ENCODE peak calls at places on chromosomes 6 and 20, in nine cellular contexts. E is cerebellum; T is memory B cell; K is foreskin melanocyte; I is colonic mucosa; B is fibroblast of mammary gland; X is stimulated activated CD4-positive, alpha-beta T cell treated with anti-CD3 and anti-CD28 coated beads, Interleukin-15, amount 100 ng/mL, for 1 hour; R is PC-3; L is mucosa of descending colon. Y is an unnamed sample.

GRCh38 chr20:3158968-3159431 is 665 bp downstream of the FASTKD5 start:
- DNase-seq in E (no peak), T (no peak), K (no peak), I (no peak), B (peak; percentile 17), X (no peak), R (no peak), L (no peak), Y (no peak)

GRCh38 chr20:50110141-50111047 is 2.6 kb downstream of the UBE2V1 start:
- DNase-seq in E (no peak), T (no peak), K (no peak), I (peak; percentile 58), B (peak; percentile 33), X (no peak), R (peak; percentile 91), L (no peak), Y (no peak)

GRCh38 chr20:48621256-48622078 is 206.3 kb downstream of the PREX1 start:
- DNase-seq in E (no peak), T (no peak), K (no peak), I (peak; percentile 40), B (no peak), X (no peak), R (peak; percentile 94), L (peak; percentile 56), Y (peak; percentile 37)

GRCh38 chr20:47985092-47985850 is 200.0 kb upstream of the SULF2 start:
- DNase-seq in E (no peak), T (no peak), K (no peak), I (no peak), B (no peak), X (no peak), R (peak; percentile 77), L (no peak), Y (no peak)

GRCh38 chr6:128368213-128369000 is 152.0 kb downstream of the PTPRK start:
- DNase-seq in E (no peak), T (no peak), K (peak; percentile 9), I (no peak), B (no peak), X (no peak), R (peak; percentile 81), L (no peak), Y (no peak)

GRCh38 chr20:38173237-38174156 is 8.4 kb upstream of the TGM2 start:
- DNase-seq in E (no peak), T (no peak), K (peak; percentile 29), I (no peak), B (peak; percentile 93), X (no peak), R (peak; percentile 98), L (no peak), Y (no peak)

GRCh38 chr20:32672982-32673727 is 586 bp downstream of the C20orf203 start:
- DNase-seq in E (no peak), T (peak; percentile 7), K (no peak), I (no peak), B (no peak), X (no peak), R (no peak), L (peak; percentile 49), Y (peak; percentile 58)

GRCh38 chr20:2911200-2911599 is 37.9 kb downstream of the PTPRA start:
- DNase-seq in E (no peak), T (no peak), K (no peak), I (no peak), B (no peak), X (no peak), R (no peak), L (no peak), Y (no peak)

GRCh38 chr20:49905415-49906091 is 9.8 kb downstream of the SPATA2 start:
- DNase-seq in E (no peak), T (no peak), K (no peak), I (no peak), B (no peak), X (no peak), R (no peak), L (peak; percentile 33), Y (no peak)

GRCh38 chr20:25320035-25320800 is 70.4 kb downstream of the ABHD12 start:
- DNase-seq in E (no peak), T (no peak), K (no peak), I (peak; percentile 15), B (no peak), X (no peak), R (no peak), L (peak; percentile 8), Y (no peak)

GRCh38 chr6:155174576-155175174 is 89.1 kb upstream of the CLDN20 start:
- DNase-seq in E (peak; percentile 79), T (peak; percentile 72), K (peak; percentile 55), I (peak; percentile 71), B (peak; percentile 86), X (no peak), R (peak; percentile 79), L (peak; percentile 41), Y (no peak)

GRCh38 chr20:38167851-38168760 is 3.0 kb upstream of the TGM2 start:
- DNase-seq in E (no peak), T (no peak), K (no peak), I (no peak), B (peak; percentile 92), X (no peak), R (peak; percentile 98), L (peak; percentile 51), Y (peak; percentile 82)

GRCh38 chr6:29964904-29965872 is 22.9 kb downstream of the HLA-A start:
- DNase-seq in E (peak; percentile 40), T (peak; percentile 66), K (peak; percentile 81), I (peak; percentile 87), B (peak; percentile 79), X (peak; percentile 63), R (peak; percentile 90), L (peak; percentile 80), Y (peak; percentile 84)

GRCh38 chr20:51811040-51811351 is 8.7 kb upstream of the SALL4 start:
- DNase-seq in E (no peak), T (no peak), K (no peak), I (no peak), B (peak; percentile 56), X (no peak), R (peak; percentile 58), L (no peak), Y (no peak)

GRCh38 chr6:127937102-127937501 is 36.2 kb upstream of the THEMIS start:
- DNase-seq in E (no peak), T (no peak), K (no peak), I (no peak), B (peak; percentile 42), X (no peak), R (no peak), L (no peak), Y (no peak)

GRCh38 chr6:160226118-160226541 is 32.5 kb downstream of the SLC22A2 start:
- DNase-seq in E (no peak), T (no peak), K (no peak), I (no peak), B (peak; percentile 59), X (no peak), R (no peak), L (no peak), Y (no peak)

GRCh38 chr20:62724692-62725595 is 16.3 kb downstream of the NTSR1 start:
- DNase-seq in E (no peak), T (no peak), K (no peak), I (no peak), B (no peak), X (no peak), R (no peak), L (no peak), Y (peak; percentile 30)

GRCh38 chr20:1005452-1006027 is 3.4 kb upstream of the RSPO4 start:
- DNase-seq in E (no peak), T (no peak), K (no peak), I (peak; percentile 47), B (peak; percentile 24), X (no peak), R (peak; percentile 65), L (peak; percentile 38), Y (no peak)

Y was measured in lower lobe of right lung.